ENCODE peak calls at places on chromosomes 4 and X, in seven cellular contexts. K, P, C, B, S, L and Q are unnamed samples.

GRCh38 chrX:41148553-41148952 is 63.3 kb downstream of the USP9X start:
- DNase-seq in K (no peak), P (no peak), C (no peak), B (no peak), S (peak), L (no peak), Q (no peak)

GRCh38 chr4:186204103-186204559 is 12.8 kb downstream of the CYP4V2 start:
- DNase-seq in K (no peak), P (peak), C (no peak), B (peak), S (peak), L (peak), Q (no peak)

GRCh38 chr4:7282094-7282370 is 89.7 kb downstream of the SORCS2 start:
- DNase-seq in K (no peak), P (no peak), C (no peak), B (no peak), S (no peak), L (no peak), Q (no peak)

GRCh38 chr4:132124624-132124974 is 1024.5 kb upstream of the PCDH10 start:
- DNase-seq in K (no peak), P (no peak), C (no peak), B (peak), S (no peak), L (no peak), Q (no peak)

GRCh38 chr4:184281231-184282139 is 63.8 kb upstream of the ENPP6 start:
- DNase-seq in K (no peak), P (peak), C (no peak), B (no peak), S (no peak), L (no peak), Q (no peak)

GRCh38 chr4:3287271-3287971 is 5.4 kb upstream of the RGS12 start:
- DNase-seq in K (no peak), P (no peak), C (no peak), B (no peak), S (peak), L (no peak), Q (peak)

GRCh38 chr4:16443504-16444088 is 217.3 kb upstream of the TAPT1 start:
- DNase-seq in K (no peak), P (peak), C (no peak), B (peak), S (no peak), L (no peak), Q (no peak)

GRCh38 chr4:15158410-15159091 is 156.3 kb downstream of the CPEB2 start:
- DNase-seq in K (no peak), P (no peak), C (no peak), B (peak), S (no peak), L (no peak), Q (no peak)

GRCh38 chrX:15146515-15146914 is 123.4 kb downstream of the ASB9 start:
- DNase-seq in K (no peak), P (peak), C (no peak), B (peak), S (no peak), L (no peak), Q (no peak)

GRCh38 chr4:118904418-118904817 is 15.8 kb downstream of the SYNPO2 start:
- DNase-seq in K (no peak), P (no peak), C (no peak), B (no peak), S (no peak), L (no peak), Q (no peak)

GRCh38 chr4:19580090-19580489 is 671.6 kb upstream of the SLIT2 start:
- DNase-seq in K (no peak), P (no peak), C (no peak), B (no peak), S (no peak), L (no peak), Q (no peak)

GRCh38 chrX:49058794-49059193 is at the start of gene CCDC120:
- DNase-seq in K (no peak), P (no peak), C (peak), B (peak), S (peak), L (no peak), Q (no peak)

GRCh38 chr4:54556081-54556480 is 101.7 kb upstream of the KIT start:
- DNase-seq in K (no peak), P (no peak), C (no peak), B (no peak), S (no peak), L (no peak), Q (no peak)

GRCh38 chrX:73943572-73943899 is 360.4 kb upstream of the ZCCHC13 start:
- DNase-seq in K (no peak), P (no peak), C (no peak), B (no peak), S (peak), L (no peak), Q (no peak)

GRCh38 chr4:76485450-76485849 is 50.4 kb downstream of the SHROOM3 start:
- DNase-seq in K (no peak), P (no peak), C (no peak), B (peak), S (no peak), L (no peak), Q (no peak)

GRCh38 chr4:183229397-183229796 is 90.7 kb downstream of the CLDN22 start:
- DNase-seq in K (no peak), P (no peak), C (no peak), B (no peak), S (peak), L (no peak), Q (no peak)

GRCh38 chr4:53755656-53756055 is 164.4 kb upstream of the LNX1 start:
- DNase-seq in K (no peak), P (no peak), C (no peak), B (no peak), S (no peak), L (no peak), Q (no peak)

GRCh38 chr4:169160825-169161224 is 109.9 kb downstream of the SH3RF1 start:
- DNase-seq in K (no peak), P (no peak), C (no peak), B (no peak), S (no peak), L (no peak), Q (no peak)

GRCh38 chr4:166538491-166539005 is 665.5 kb downstream of the TLL1 start:
- DNase-seq in K (no peak), P (no peak), C (no peak), B (no peak), S (peak), L (no peak), Q (no peak)

GRCh38 chr4:181908168-181908567 is 335.0 kb upstream of the TENM3 start:
- DNase-seq in K (no peak), P (no peak), C (no peak), B (no peak), S (no peak), L (no peak), Q (no peak)

GRCh38 chrX:6052111-6052745 is 176.4 kb downstream of the NLGN4X start:
- DNase-seq in K (no peak), P (no peak), C (no peak), B (no peak), S (no peak), L (peak), Q (no peak)

GRCh38 chr4:27318740-27319139 is 458.1 kb downstream of the STIM2 start:
- DNase-seq in K (no peak), P (no peak), C (no peak), B (peak), S (peak), L (no peak), Q (no peak)

GRCh38 chr4:160831165-160831922 is 1332.5 kb downstream of the FSTL5 start:
- DNase-seq in K (no peak), P (no peak), C (no peak), B (no peak), S (no peak), L (no peak), Q (no peak)

GRCh38 chrX:25277574-25277973 is 261.8 kb upstream of the ARX start:
- DNase-seq in K (no peak), P (no peak), C (no peak), B (no peak), S (no peak), L (no peak), Q (no peak)

GRCh38 chr4:67522851-67523671 is 22.2 kb downstream of the CENPC start:
- DNase-seq in K (no peak), P (peak), C (no peak), B (no peak), S (no peak), L (peak), Q (no peak)

GRCh38 chrX:3485727-3486126 is 139.3 kb upstream of the MXRA5 start:
- DNase-seq in K (no peak), P (no peak), C (no peak), B (peak), S (no peak), L (no peak), Q (no peak)

GRCh38 chrX:24025741-24026402 is 1.1 kb downstream of the KLHL15 start:
- DNase-seq in K (no peak), P (peak), C (peak), B (peak), S (peak), L (no peak), Q (no peak)

GRCh38 chrX:103124284-103124683 is 31.3 kb upstream of the NXF3 start:
- DNase-seq in K (no peak), P (no peak), C (no peak), B (no peak), S (no peak), L (no peak), Q (no peak)

GRCh38 chr4:169238445-169238844 is 32.3 kb downstream of the SH3RF1 start:
- DNase-seq in K (no peak), P (no peak), C (no peak), B (no peak), S (peak), L (no peak), Q (no peak)

GRCh38 chr4:74453037-74453635 is 8.2 kb downstream of the AREG start:
- DNase-seq in K (no peak), P (no peak), C (no peak), B (no peak), S (peak), L (no peak), Q (no peak)

GRCh38 chr4:8353912-8354453 is 84.4 kb downstream of the HTRA3 start:
- DNase-seq in K (no peak), P (no peak), C (peak), B (no peak), S (peak), L (no peak), Q (no peak)

DNA sequence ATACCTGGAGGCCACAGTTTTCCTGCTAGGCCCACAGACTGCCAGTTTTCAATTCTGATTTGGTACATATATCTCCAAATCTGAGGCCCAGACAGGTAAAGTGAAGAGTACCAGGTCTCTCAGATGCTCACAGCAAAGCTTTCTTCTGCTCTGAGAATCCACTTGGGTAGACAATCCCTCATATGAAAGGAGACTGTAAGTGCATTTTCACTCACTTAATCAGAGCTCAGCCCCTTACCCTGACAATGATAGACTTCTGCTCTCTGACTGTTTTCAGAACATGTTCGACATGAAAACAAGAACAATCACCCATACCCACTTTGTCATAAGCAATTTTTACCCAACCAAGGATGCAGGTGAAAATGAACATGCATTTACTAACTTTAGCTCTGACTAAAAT is 7.1 kb downstream of the GPRIN3 start:
- DNase-seq in K (no peak), P (no peak), C (no peak), B (no peak), S (no peak), L (no peak), Q (no peak)
- H3K27ac ChIP-seq in K (no peak), P (peak), C (no peak), B (no peak), S (no peak), L (no peak), Q (no peak)

DNA sequence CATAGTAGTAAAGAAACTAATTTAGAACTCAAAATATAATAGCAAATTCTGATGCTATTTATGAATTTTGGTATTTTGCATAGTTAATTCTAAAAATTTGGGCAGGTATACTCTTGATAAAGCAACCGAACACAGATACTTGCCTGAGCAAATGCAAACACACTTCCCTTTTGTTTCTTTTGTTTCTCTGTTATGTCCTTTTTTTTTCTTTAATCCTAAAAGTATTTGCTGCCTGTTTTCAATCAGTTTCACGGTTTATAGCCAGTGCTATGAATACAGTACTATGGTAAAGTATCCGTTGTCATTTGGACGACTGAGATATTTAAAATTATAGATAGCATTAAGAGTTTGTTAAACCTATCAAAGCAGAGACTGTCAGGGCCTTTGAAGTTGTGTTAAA is 84.3 kb upstream of the HPRT1 start:
- DNase-seq in K (no peak), P (no peak), C (no peak), B (no peak), S (no peak), L (no peak), Q (no peak)
- H3K4me3 ChIP-seq in K (no peak), P (no peak), C (no peak), B (peak), S (no peak), L (no peak), Q (no peak)

GRCh38 chrX:134460861-134461218 is 875 bp downstream of the HPRT1 start:
- DNase-seq in K (no peak), P (peak), C (no peak), B (peak), S (no peak), L (no peak), Q (no peak)
- H3K27ac ChIP-seq in K (no peak), P (no peak), C (no peak), B (no peak), S (no peak), L (no peak), Q (peak)

GRCh38 chrX:142998447-142999208 is 27.1 kb upstream of the SPANXN4 start:
- DNase-seq in K (no peak), P (no peak), C (no peak), B (no peak), S (no peak), L (no peak), Q (no peak)
- H3K4me3 ChIP-seq in K (no peak), P (no peak), C (no peak), B (no peak), S (no peak), L (no peak), Q (no peak)